ENCODE peak calls at places on chromosomes 2 and 18, in nine cellular contexts. I is fibroblast of lung; Q is stimulated activated CD4-positive, alpha-beta T cell treated with anti-CD3 and anti-CD28 coated beads, Interleukin-15, amount 100 ng/mL, for 1 hour; X is A549; M is naive B cell; B is DMS153; R is RWPE1; U is activated CD4-positive, alpha-beta memory T cell treated with anti-CD3 and anti-CD28 coated beads for 36 hours; J is effector memory CD4-positive, alpha-beta T cell. V is an unnamed sample.

GRCh38 chr2:54810236-54810635 is 86.8 kb downstream of the EML6 start:
- DNase-seq in I (no peak), Q (no peak), X (no peak), M (no peak), B (no peak), R (no peak), U (no peak), J (no peak), V (no peak)

GRCh38 chr2:12556762-12557161 is 160.0 kb upstream of the TRIB2 start:
- DNase-seq in I (peak; percentile 71), Q (no peak), X (no peak), M (no peak), B (no peak), R (no peak), U (peak; percentile 40), J (no peak), V (no peak)

GRCh38 chr2:669323-669722 is 7.9 kb downstream of the TMEM18 start:
- DNase-seq in I (peak; percentile 76), Q (no peak), X (no peak), M (no peak), B (no peak), R (no peak), U (no peak), J (no peak), V (no peak)

GRCh38 chr2:59691518-59692190 is 861.8 kb downstream of the BCL11A start:
- DNase-seq in I (no peak), Q (no peak), X (no peak), M (no peak), B (no peak), R (no peak), U (no peak), J (no peak), V (no peak)

GRCh38 chr18:76256897-76257500 is 238.0 kb downstream of the ZNF516 start:
- DNase-seq in I (peak; percentile 81), Q (no peak), X (peak; percentile 16), M (no peak), B (peak; percentile 39), R (peak; percentile 36), U (no peak), J (no peak), V (no peak)

GRCh38 chr2:190615555-190616200 is 33.2 kb upstream of the NAB1 start:
- DNase-seq in I (no peak), Q (no peak), X (no peak), M (no peak), B (no peak), R (no peak), U (no peak), J (no peak), V (no peak)

GRCh38 chr2:121058852-121059558 is 226.0 kb downstream of the TFCP2L1 start:
- DNase-seq in I (no peak), Q (no peak), X (no peak), M (no peak), B (no peak), R (no peak), U (no peak), J (no peak), V (peak; percentile 49)

GRCh38 chr2:120094795-120095194 is 81.9 kb downstream of the EPB41L5 start:
- DNase-seq in I (peak; percentile 32), Q (no peak), X (no peak), M (no peak), B (no peak), R (no peak), U (no peak), J (no peak), V (no peak)

GRCh38 chr2:33354981-33355380 is 121.5 kb upstream of the RASGRP3 start:
- DNase-seq in I (peak; percentile 67), Q (no peak), X (no peak), M (no peak), B (no peak), R (no peak), U (no peak), J (no peak), V (no peak)

GRCh38 chr2:203346624-203347023 is 18.4 kb downstream of the ABI2 start:
- DNase-seq in I (no peak), Q (no peak), X (no peak), M (no peak), B (no peak), R (no peak), U (no peak), J (no peak), V (no peak)

GRCh38 chr2:54360055-54360792 is 95.9 kb upstream of the SPTBN1 start:
- DNase-seq in I (peak; percentile 76), Q (no peak), X (no peak), M (no peak), B (no peak), R (no peak), U (no peak), J (no peak), V (no peak)

GRCh38 chr2:128416781-128417180 is 98.1 kb upstream of the HS6ST1 start:
- DNase-seq in I (no peak), Q (no peak), X (no peak), M (no peak), B (no peak), R (no peak), U (no peak), J (no peak), V (peak; percentile 30)

GRCh38 chr2:152445791-152446201 is 110.8 kb downstream of the FMNL2 start:
- DNase-seq in I (peak; percentile 84), Q (no peak), X (peak; percentile 15), M (no peak), B (no peak), R (peak; percentile 53), U (no peak), J (no peak), V (peak; percentile 76)

GRCh38 chr2:218465987-218466633 is 47.2 kb downstream of the VIL1 start:
- DNase-seq in I (peak; percentile 56), Q (no peak), X (no peak), M (no peak), B (no peak), R (no peak), U (no peak), J (no peak), V (no peak)

GRCh38 chr2:52064234-52064633 is 1032.3 kb upstream of the NRXN1 start:
- DNase-seq in I (no peak), Q (no peak), X (no peak), M (no peak), B (no peak), R (no peak), U (no peak), J (no peak), V (no peak)

GRCh38 chr2:240730506-240731326 is 39.0 kb downstream of the AQP12A start:
- DNase-seq in I (no peak), Q (no peak), X (no peak), M (no peak), B (no peak), R (no peak), U (no peak), J (no peak), V (no peak)

V was measured in kidney.